ENCODE peak calls at places on chromosomes 16 and 17, in eight cellular contexts. N is OCI-LY7, W is breast epithelium, P is ovary, O is bronchial epithelial cell, J is fibroblast of lung, A is prostate gland, Q is A549. C is an unnamed sample.

GRCh38 chr17:78113804-78114785 is 14.5 kb downstream of the TMC6 start:
- DNase-seq in N (no peak), O (no peak), J (no peak), P (no peak), W (no peak), A (no peak), Q (no peak), C (peak)

GRCh38 chr17:76638263-76638662 is 5.3 kb downstream of the ST6GALNAC1 start:
- DNase-seq in J (no peak), A (no peak), P (no peak), W (no peak), O (no peak), Q (no peak), N (no peak), C (no peak)

GRCh38 chr17:81119223-81120148 is 45.8 kb upstream of the PVALEF start:
- DNase-seq in P (peak), Q (peak), O (peak), W (peak), N (peak), J (peak), A (peak), C (peak)

GRCh38 chr16:64481497-64481896 is 640.4 kb downstream of the CDH11 start:
- DNase-seq in Q (no peak), A (no peak), N (no peak), P (no peak), W (no peak), J (no peak), O (no peak), C (no peak)

GRCh38 chr17:32503251-32504165 is 16.7 kb downstream of the CDK5R1 start:
- DNase-seq in O (peak), N (peak), Q (no peak), W (no peak), J (peak), P (no peak), A (no peak), C (peak)

GRCh38 chr17:34261568-34261967 is 6.5 kb downstream of the CCL2 start:
- DNase-seq in N (no peak), J (no peak), A (no peak), W (no peak), Q (no peak), P (no peak), O (no peak), C (no peak)

GRCh38 chr16:72291121-72291520 is 119.2 kb upstream of the PMFBP1 start:
- DNase-seq in A (no peak), O (no peak), Q (peak), J (peak), P (no peak), W (no peak), N (no peak), C (no peak)

GRCh38 chr17:42221886-42222745 is 27.8 kb upstream of the GHDC start:
- DNase-seq in Q (peak), N (peak), J (peak), A (peak), P (no peak), W (no peak), O (peak), C (peak)

GRCh38 chr16:5024632-5025031 is 9.1 kb downstream of the NAGPA start:
- DNase-seq in N (peak), Q (peak), W (no peak), O (peak), P (no peak), J (peak), A (peak), C (peak)

GRCh38 chr16:67594256-67594915 is 32.1 kb downstream of the CTCF start:
- DNase-seq in W (no peak), J (no peak), N (no peak), Q (no peak), A (no peak), O (no peak), P (no peak), C (no peak)

GRCh38 chr17:69870091-69870530 is 204.9 kb upstream of the KCNJ16 start:
- DNase-seq in P (no peak), A (no peak), J (no peak), O (peak), W (no peak), N (peak), Q (no peak), C (peak)

GRCh38 chr17:45225964-45226530 is 4.4 kb downstream of the FMNL1 start:
- DNase-seq in O (peak), W (no peak), J (no peak), A (no peak), N (peak), P (no peak), Q (no peak), C (peak)

GRCh38 chr17:45224671-45225050 is 3.0 kb downstream of the FMNL1 start:
- DNase-seq in N (no peak), W (no peak), J (no peak), O (no peak), P (no peak), A (no peak), Q (no peak), C (peak)

GRCh38 chr17:45223541-45224528 is 2.1 kb downstream of the FMNL1 start:
- DNase-seq in W (no peak), N (peak), O (no peak), J (no peak), Q (no peak), P (no peak), A (no peak), C (peak)

GRCh38 chr17:45226620-45227019 is 4.9 kb downstream of the FMNL1 start:
- DNase-seq in Q (no peak), O (no peak), N (peak), J (no peak), W (no peak), P (no peak), A (no peak), C (no peak)

DNA sequence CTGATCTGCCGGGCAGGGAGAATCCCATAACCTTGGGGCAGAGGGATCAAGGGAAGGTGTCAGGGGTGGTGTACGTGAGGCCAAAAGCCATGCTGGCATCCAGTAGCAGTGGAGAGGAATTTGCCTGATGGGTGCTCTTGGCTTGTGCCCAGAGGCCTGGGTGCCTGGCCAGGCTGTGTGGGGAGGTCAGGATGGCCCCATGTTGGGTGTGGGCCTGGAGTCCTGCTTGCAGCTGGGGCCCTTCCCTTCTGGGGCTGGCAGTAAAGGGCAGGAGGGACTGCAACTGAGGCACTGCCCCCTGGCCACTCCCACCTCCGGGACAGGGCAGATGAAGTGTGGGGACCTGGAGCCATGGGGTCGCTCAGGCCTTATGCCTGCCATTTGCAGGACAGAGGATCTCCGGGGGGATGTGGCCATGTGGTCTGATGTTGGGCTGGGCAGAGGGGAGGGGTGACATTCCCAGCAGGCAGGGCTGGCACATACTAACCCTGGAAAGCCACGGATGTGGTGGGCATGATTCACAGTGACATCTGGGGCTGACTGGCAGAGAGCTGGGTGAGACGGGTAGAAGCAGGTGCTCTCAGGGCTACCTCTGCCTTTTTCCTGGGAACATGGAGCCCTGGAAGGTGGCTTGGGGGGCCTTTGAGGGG is 3.5 kb downstream of the FMNL1 start:
- DNase-seq in W (no peak), O (peak), J (no peak), A (no peak), Q (no peak), N (peak), P (no peak), C (peak)
- H3K4me3 ChIP-seq in W (peak), O (no peak), J (no peak), A (no peak), Q (no peak), N (peak), P (no peak), C (peak)

GRCh38 chr16:9261376-9261775 is 169.9 kb downstream of the HAPSTR1 start:
- DNase-seq in Q (no peak), N (no peak), O (no peak), W (no peak), J (no peak), A (no peak), P (no peak), C (no peak)
- TF ChIP-seq CTCF in Q (no peak), N (no peak), O (no peak), W (no peak), J (no peak), A (no peak), P (no peak), C (no peak)

DNA sequence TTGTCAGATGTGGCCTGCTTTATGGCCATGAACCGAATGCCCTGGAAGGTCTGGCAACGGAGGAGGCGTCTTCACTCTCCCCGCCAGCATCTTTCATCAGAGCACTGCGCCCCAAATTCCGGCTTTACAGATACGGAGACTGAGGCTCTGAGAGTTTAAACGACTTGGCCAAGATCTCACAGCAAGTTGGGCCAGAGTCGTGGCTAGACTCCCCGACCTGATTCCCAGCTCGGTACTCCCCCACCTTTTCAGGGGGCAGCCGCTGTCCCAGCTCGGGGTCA is 1.7 kb downstream of the NGFR start:
- DNase-seq in Q (no peak), W (no peak), A (no peak), O (no peak), N (no peak), J (no peak), P (no peak), C (no peak)
- H3K4me3 ChIP-seq in Q (peak), W (peak), A (peak), O (peak), N (no peak), J (no peak), P (peak), C (no peak)

GRCh38 chr16:57204675-57205074 is 18.5 kb downstream of the RSPRY1 start:
- DNase-seq in O (no peak), J (no peak), Q (no peak), N (no peak), P (no peak), A (no peak), W (no peak), C (no peak)
- TF ChIP-seq CTCF in O (no peak), J (no peak), Q (no peak), N (no peak), P (no peak), A (no peak), W (no peak), C (peak)